ENCODE peak calls at places on chromosomes 4 and X, in four cellular contexts. T is activated T-helper 1 cell treated with anti-CD3 and anti-CD28 coated beads, Interleukin-2, amount 50 U/mL, for 16 hours; D is stimulated activated CD8-positive, alpha-beta memory T cell treated with anti-CD3 and anti-CD28 coated beads, Interleukin-7, amount 100 ng/mL, for 4 hours; I is NCI-H2081. Y is an unnamed sample.
A peak's percentile ranks its signal among the peaks of the same experiment; 100 is the strongest.

GRCh38 chr4:28686618-28687017 is 1826.0 kb downstream of the STIM2 start:
- DNase-seq in T (no peak), D (no peak), I (peak; percentile 74), Y (peak; percentile 68)

GRCh38 chr4:163701915-163702314 is 207.4 kb downstream of the TMA16 start:
- DNase-seq in T (no peak), D (no peak), I (peak; percentile 48), Y (no peak)

GRCh38 chrX:16188687-16189086 is 21.4 kb downstream of the MAGEB17 start:
- DNase-seq in T (no peak), D (no peak), I (peak; percentile 66), Y (no peak)

GRCh38 chr4:178745203-178745602 is 1303.0 kb upstream of the AGA start:
- DNase-seq in T (no peak), D (no peak), I (no peak), Y (no peak)

GRCh38 chrX:147958316-147958715 is 22.8 kb upstream of the FMR1NB start:
- DNase-seq in T (no peak), D (no peak), I (no peak), Y (no peak)

GRCh38 chr4:2318476-2318875 is 56.6 kb upstream of the MXD4 start:
- DNase-seq in T (no peak), D (no peak), I (no peak), Y (no peak)

GRCh38 chr4:112370466-112370865 is 73.3 kb downstream of the ALPK1 start:
- DNase-seq in T (no peak), D (no peak), I (no peak), Y (no peak)

GRCh38 chrX:1502853-1503252 is 34.1 kb downstream of the P2RY8 start:
- DNase-seq in T (no peak), D (no peak), I (no peak), Y (no peak)

GRCh38 chr4:80229590-80229989 is 32.3 kb downstream of the PRDM8 start:
- DNase-seq in T (no peak), D (no peak), I (no peak), Y (no peak)

GRCh38 chr4:11397819-11398610 is 30.7 kb downstream of the HS3ST1 start:
- DNase-seq in T (no peak), D (no peak), I (no peak), Y (no peak)

GRCh38 chrX:46849933-46850332 is 13.1 kb downstream of the RP2 start:
- DNase-seq in T (no peak), D (no peak), I (no peak), Y (peak; percentile 3)

GRCh38 chrX:15680401-15680800 is 15.8 kb upstream of the CLTRN start:
- DNase-seq in T (no peak), D (no peak), I (no peak), Y (peak; percentile 36)

GRCh38 chrX:40244980-40245379 is 147.2 kb upstream of the BCOR start:
- DNase-seq in T (no peak), D (no peak), I (no peak), Y (peak; percentile 29)

GRCh38 chr4:48250343-48250742 is 19.3 kb downstream of the TEC start:
- DNase-seq in T (no peak), D (no peak), I (no peak), Y (no peak)

GRCh38 chr4:111628437-111628836 is 516.8 kb upstream of the FAM241A start:
- DNase-seq in T (no peak), D (no peak), I (no peak), Y (no peak)

GRCh38 chr4:185987976-185988627 is 80.9 kb upstream of the TLR3 start:
- DNase-seq in T (no peak), D (no peak), I (no peak), Y (no peak)

GRCh38 chr4:102295153-102295862 is 50.0 kb downstream of the SLC39A8 start:
- DNase-seq in T (no peak), D (no peak), I (no peak), Y (no peak)

GRCh38 chr4:170721812-170722373 is 632.1 kb upstream of the AADAT start:
- DNase-seq in T (no peak), D (no peak), I (peak; percentile 4), Y (no peak)

GRCh38 chr4:22237155-22237751 is 278.6 kb downstream of the ADGRA3 start:
- DNase-seq in T (no peak), D (peak; percentile 11), I (peak; percentile 44), Y (peak; percentile 88)

GRCh38 chrX:122238801-122239200 is 945.3 kb upstream of the GRIA3 start:
- DNase-seq in T (no peak), D (no peak), I (no peak), Y (no peak)

GRCh38 chr4:140085924-140086323 is 68.1 kb downstream of the MAML3 start:
- DNase-seq in T (no peak), D (no peak), I (no peak), Y (no peak)

GRCh38 chr4:94127707-94128328 is 79.8 kb upstream of the SMARCAD1 start:
- DNase-seq in T (no peak), D (no peak), I (peak; percentile 2), Y (peak; percentile 78)

GRCh38 chrX:44621088-44621487 is 78.4 kb upstream of the FUNDC1 start:
- DNase-seq in T (no peak), D (no peak), I (no peak), Y (peak; percentile 60)

GRCh38 chrX:129522184-129523059 is 868 bp downstream of the SMARCA1 start:
- DNase-seq in T (no peak), D (no peak), I (peak; percentile 51), Y (peak; percentile 4)

GRCh38 chr4:74252933-74253332 is 55.3 kb upstream of the EPGN start:
- DNase-seq in T (no peak), D (no peak), I (no peak), Y (no peak)

GRCh38 chr4:35934370-35934981 is 309.8 kb downstream of the ARAP2 start:
- DNase-seq in T (no peak), D (no peak), I (peak; percentile 34), Y (peak; percentile 80)

GRCh38 chr4:68404153-68404552 is 43.1 kb upstream of the TMPRSS11E start:
- DNase-seq in T (no peak), D (no peak), I (no peak), Y (no peak)

GRCh38 chr4:81136161-81136910 is 78.7 kb downstream of the PRKG2 start:
- DNase-seq in T (no peak), D (no peak), I (no peak), Y (no peak)

GRCh38 chr4:126144838-126145237 is 830.1 kb downstream of the FAT4 start:
- DNase-seq in T (no peak), D (no peak), I (no peak), Y (no peak)

GRCh38 chrX:114390251-114390796 is 193.6 kb upstream of the HTR2C start:
- DNase-seq in T (no peak), D (no peak), I (no peak), Y (no peak)

GRCh38 chr4:170348945-170349344 is 259.2 kb upstream of the AADAT start:
- DNase-seq in T (no peak), D (no peak), I (no peak), Y (no peak)